ENCODE peak calls at places on chromosomes 1 and 21, in eight cellular contexts. P is Peyer's patch, I is PC-3, K is suprapubic skin, N is lung, Z is astrocyte, S is body of pancreas, L is iPS DF 6.9. R is an unnamed sample. For H3K9me3 and H3K4me1, the result is how much of the 10 kb centered on the place peaks cover.

GRCh38 chr1:84862810-84863251 is 30.2 kb downstream of the LPAR3 start:
- DNase-seq in K (no peak), S (no peak), P (no peak), L (no peak), Z (peak), I (no peak), N (no peak), R (peak)

GRCh38 chr1:119631433-119632102 is 16.5 kb downstream of the ZNF697 start:
- DNase-seq in L (no peak), K (peak), Z (peak), N (peak), I (peak), P (peak), S (peak), R (no peak)

GRCh38 chr1:160997323-160998038 is 23.5 kb downstream of the F11R start:
- DNase-seq in I (peak), P (peak), Z (peak), N (peak), L (no peak), S (peak), K (no peak), R (peak)

GRCh38 chr1:7473223-7474142 is 297.6 kb upstream of the VAMP3 start:
- DNase-seq in S (no peak), L (no peak), Z (no peak), K (no peak), P (no peak), I (no peak), N (peak), R (no peak)

GRCh38 chr21:42258150-42258884 is 39.4 kb downstream of the ABCG1 start:
- DNase-seq in K (no peak), P (peak), Z (no peak), S (peak), I (peak), L (no peak), N (peak), R (peak)

GRCh38 chr1:37338658-37339057 is 135.7 kb upstream of the ZC3H12A start:
- DNase-seq in P (no peak), Z (no peak), K (no peak), N (no peak), I (no peak), S (no peak), L (no peak), R (no peak)

GRCh38 chr21:28016571-28016970 is 976.1 kb downstream of the LTN1 start:
- DNase-seq in K (no peak), P (no peak), N (no peak), Z (peak), I (no peak), S (no peak), L (no peak), R (no peak)

GRCh38 chr21:42735944-42736343 is 82.5 kb downstream of the PDE9A start:
- DNase-seq in Z (no peak), N (peak), S (no peak), K (no peak), L (no peak), I (no peak), P (no peak), R (no peak)

GRCh38 chr1:185069202-185069601 is 23.8 kb downstream of the RNF2 start:
- DNase-seq in I (no peak), S (no peak), L (no peak), Z (no peak), P (no peak), K (no peak), N (no peak), R (no peak)

GRCh38 chr1:14561014-14561693 is 37.3 kb upstream of the KAZN start:
- DNase-seq in Z (peak), N (no peak), L (no peak), I (peak), P (no peak), S (no peak), K (no peak), R (no peak)

GRCh38 chr1:176976771-176977170 is 187.7 kb downstream of the ASTN1 start:
- DNase-seq in Z (no peak), K (no peak), N (no peak), P (no peak), S (no peak), L (no peak), I (no peak), R (no peak)

GRCh38 chr1:108947871-108948525 is 15.3 kb downstream of the CLCC1 start:
- DNase-seq in S (no peak), P (no peak), L (no peak), K (no peak), N (no peak), Z (peak), I (no peak), R (no peak)

GRCh38 chr21:45423968-45424853 is 19.2 kb downstream of the COL18A1 start:
- DNase-seq in S (no peak), I (no peak), P (no peak), L (no peak), K (no peak), Z (no peak), N (no peak), R (no peak)

GRCh38 chr21:31326478-31327247 is 17.4 kb downstream of the TIAM1 start:
- DNase-seq in S (peak), L (no peak), K (no peak), I (no peak), P (peak), N (no peak), Z (peak), R (peak)

GRCh38 chr1:41420877-41421276 is 59.6 kb downstream of the FOXO6 start:
- DNase-seq in L (no peak), N (no peak), K (no peak), Z (peak), I (no peak), S (no peak), P (no peak), R (no peak)

GRCh38 chr1:170221031-170221430 is 75.3 kb downstream of the NTMT2 start:
- DNase-seq in S (peak), Z (no peak), K (no peak), P (no peak), N (no peak), L (no peak), I (no peak), R (no peak)

GRCh38 chr1:119367332-119368124 is 1.1 kb upstream of the HAO2 start:
- DNase-seq in P (no peak), N (no peak), L (no peak), S (no peak), I (peak), Z (peak), K (no peak), R (no peak)

GRCh38 chr1:92487078-92487605 is 417 bp upstream of the GFI1 start:
- DNase-seq in S (no peak), I (no peak), N (no peak), Z (no peak), K (no peak), P (no peak), L (no peak), R (no peak)

GRCh38 chr1:177780096-177780700 is 189.7 kb downstream of the SEC16B start:
- DNase-seq in L (peak), N (no peak), P (no peak), I (peak), Z (peak), S (peak), K (no peak), R (no peak)

GRCh38 chr1:84442256-84442655 is 36.8 kb upstream of the RPF1 start:
- DNase-seq in I (peak), S (peak), N (no peak), Z (peak), P (no peak), L (no peak), K (no peak), R (no peak)

GRCh38 chr1:13970631-13971247 is 270.8 kb downstream of the PRDM2 start:
- DNase-seq in L (no peak), Z (no peak), K (no peak), I (no peak), N (no peak), P (no peak), S (no peak), R (no peak)

GRCh38 chr1:24126023-24126671 is 14.2 kb upstream of the MYOM3 start:
- DNase-seq in N (no peak), L (no peak), Z (no peak), S (no peak), P (no peak), K (no peak), I (no peak), R (no peak)

GRCh38 chr1:240682843-240683242 is 70.9 kb upstream of the GREM2 start:
- DNase-seq in K (no peak), L (no peak), I (no peak), P (no peak), Z (no peak), S (no peak), N (no peak), R (no peak)

GRCh38 chr1:110292327-110292741 is 46.8 kb upstream of the RBM15 start:
- DNase-seq in I (peak), K (no peak), L (no peak), Z (no peak), S (no peak), P (no peak), N (no peak), R (no peak)

GRCh38 chr1:48853006-48853405 is 76.3 kb upstream of the BEND5 start:
- DNase-seq in I (peak), N (no peak), K (no peak), Z (peak), P (no peak), S (no peak), L (no peak), R (no peak)

GRCh38 chr1:218284377-218284916 is 646 bp upstream of the RRP15 start:
- DNase-seq in P (no peak), K (no peak), I (peak), N (no peak), Z (no peak), L (no peak), S (no peak), R (no peak)

GRCh38 chr21:43613755-43614638 is 45.3 kb downstream of the HSF2BP start:
- DNase-seq in S (no peak), K (no peak), P (no peak), I (no peak), L (no peak), Z (peak), N (no peak), R (no peak)

GRCh38 chr1:109099871-109100757 is 9.6 kb downstream of the TMEM167B start:
- DNase-seq in N (peak), K (peak), S (peak), P (peak), L (peak), Z (peak), I (peak), R (peak)

GRCh38 chr1:15031251-15031930 is 122.2 kb upstream of the TMEM51 start:
- DNase-seq in L (no peak), N (no peak), I (no peak), S (no peak), Z (peak), K (no peak), P (no peak), R (no peak)

DNA sequence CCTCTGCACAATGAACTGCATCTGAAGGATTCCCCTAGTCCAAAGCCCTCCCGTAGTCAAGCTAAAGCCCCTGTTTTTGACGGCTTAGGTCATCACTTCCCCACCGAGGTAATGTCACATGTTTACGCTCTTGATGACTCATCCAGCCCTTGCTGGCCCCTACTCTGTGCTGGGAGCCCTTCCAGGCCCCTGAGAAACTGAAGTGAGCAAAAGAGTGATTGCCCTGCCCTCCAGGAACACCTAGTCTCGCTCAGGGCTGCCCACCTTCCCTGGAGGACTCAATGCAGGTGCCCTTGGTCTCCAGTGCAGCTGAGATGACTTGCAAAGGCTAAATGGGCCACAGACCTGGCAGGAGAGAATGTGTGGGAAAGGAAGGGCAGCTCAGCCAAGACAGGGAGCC is 345.7 kb downstream of the NPHP4 start:
- DNase-seq in P (no peak), K (no peak), L (no peak), N (no peak), Z (no peak), S (no peak), I (no peak), R (no peak)
- H3K9me3 ChIP-seq in P (under half), K (under half), L (under half), N (under half), Z (under half), S (under half), I (under half), R (under half)

DNA sequence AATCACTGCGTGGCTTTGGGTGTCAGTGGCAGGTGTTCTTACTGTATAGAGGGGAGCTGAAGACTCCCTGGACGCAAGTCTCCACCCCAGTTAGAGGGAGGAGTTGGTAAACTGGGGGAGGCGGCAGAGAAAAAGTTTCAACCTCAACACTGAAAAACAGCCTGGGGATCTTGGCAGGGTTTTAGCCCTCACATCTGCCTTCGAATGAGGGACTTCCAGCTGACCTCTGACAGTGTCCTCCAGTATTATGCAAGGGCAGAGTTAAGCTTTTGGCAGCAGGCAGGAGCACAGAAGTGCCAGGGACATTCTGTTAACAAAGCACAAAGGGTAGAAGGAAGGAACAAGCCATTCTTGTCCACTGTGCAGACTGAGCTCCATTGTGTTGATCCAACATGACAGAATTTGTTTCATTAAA is 41.2 kb upstream of the RAB4A start:
- DNase-seq in L (no peak), K (peak), S (peak), Z (no peak), P (no peak), I (no peak), N (peak), R (no peak)
- H3K4me3 ChIP-seq in L (no peak), K (peak), S (no peak), Z (no peak), P (no peak), I (peak), N (no peak), R (no peak)

GRCh38 chr1:201180901-201181300 is 9.7 kb upstream of the IGFN1 start:
- DNase-seq in P (no peak), I (no peak), K (no peak), Z (no peak), S (no peak), L (no peak), N (no peak), R (no peak)

GRCh38 chr1:201181726-201182125 is 8.9 kb upstream of the IGFN1 start:
- DNase-seq in S (no peak), L (no peak), K (peak), P (no peak), I (no peak), N (no peak), Z (no peak), R (no peak)

GRCh38 chr1:201181323-201181722 is 9.3 kb upstream of the IGFN1 start:
- DNase-seq in L (no peak), I (no peak), Z (no peak), P (no peak), K (no peak), N (no peak), S (no peak), R (no peak)

GRCh38 chr1:201178718-201179117 is 11.9 kb upstream of the IGFN1 start:
- DNase-seq in L (no peak), P (no peak), K (no peak), N (no peak), I (no peak), S (no peak), Z (no peak), R (no peak)

DNA sequence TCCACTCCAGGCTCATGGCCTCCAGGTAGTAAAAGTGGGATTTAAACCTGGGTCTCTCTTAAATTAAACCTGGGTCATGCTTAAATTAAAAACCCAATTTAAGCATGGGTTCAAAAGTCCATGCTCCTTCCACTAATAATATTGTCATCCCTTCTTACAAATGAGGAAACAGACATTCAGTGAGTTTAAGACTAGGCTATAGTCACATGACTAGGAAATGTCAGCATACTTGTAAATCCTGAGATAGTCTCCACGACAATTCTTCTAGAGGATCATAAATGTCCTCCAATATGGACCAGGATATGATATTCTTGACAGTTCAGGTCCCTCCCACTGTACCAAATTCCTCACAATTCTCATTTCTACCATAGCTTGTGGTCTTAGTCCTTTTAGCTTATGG is 10.5 kb upstream of the IGFN1 start:
- DNase-seq in N (no peak), L (no peak), S (no peak), K (no peak), I (no peak), Z (no peak), P (no peak), R (no peak)
- H3K4me1 ChIP-seq in N (under half), L (under half), S (under half), K (under half), I (under half), Z (under half), P (under half), R (under half)

GRCh38 chr1:26057189-26057588 is 10.2 kb downstream of the TRIM63 start:
- DNase-seq in K (no peak), P (no peak), Z (no peak), S (no peak), L (no peak), I (no peak), N (no peak), R (no peak)
- H3K9me3 ChIP-seq in K (under half), P (under half), Z (under half), S (under half), L (under half), I (under half), N (under half), R (under half)

R was measured in CD8-positive, alpha-beta T cell.